ENCODE peak calls at places on chromosomes 2 and 18, in eight cellular contexts. S is NCI-H1105; Z is WTC11; T is stimulated activated CD4-positive, alpha-beta T cell treated with anti-CD3 and anti-CD28 coated beads, Interleukin-1b, Interleukin-23, amount 100 ng/mL, for 24 hours; H is amygdala; X is endodermal cell; L is ELR; Y is astrocyte of the cerebellum. U is an unnamed sample.

GRCh38 chr18:67425724-67426123 is 90.8 kb downstream of the DSEL start:
- DNase-seq in Y (no peak), Z (no peak), L (peak; percentile 98), S (no peak), H (no peak), T (no peak), X (no peak), U (peak; percentile 72)

GRCh38 chr2:168178520-168178919 is 68.9 kb downstream of the STK39 start:
- DNase-seq in L (no peak), H (no peak), T (no peak), Z (no peak), Y (no peak), X (no peak), S (no peak), U (no peak)

GRCh38 chr18:7824970-7825369 is 257.9 kb downstream of the PTPRM start:
- DNase-seq in X (no peak), H (no peak), S (no peak), Z (no peak), T (no peak), L (no peak), Y (no peak), U (no peak)

GRCh38 chr2:234111523-234111922 is 61.0 kb downstream of the SPP2 start:
- DNase-seq in H (no peak), S (no peak), L (peak; percentile 79), T (no peak), X (no peak), Z (no peak), Y (no peak), U (no peak)

GRCh38 chr2:43424262-43425207 is 171.3 kb downstream of the THADA start:
- DNase-seq in X (no peak), S (no peak), Y (no peak), H (no peak), Z (no peak), L (no peak), T (no peak), U (no peak)

GRCh38 chr18:8252371-8252770 is 356.9 kb upstream of the RAB12 start:
- DNase-seq in Z (no peak), L (no peak), X (no peak), S (no peak), T (no peak), Y (no peak), H (no peak), U (no peak)

GRCh38 chr2:164145093-164145987 is 409.5 kb upstream of the FIGN start:
- DNase-seq in S (no peak), L (peak; percentile 82), H (no peak), Y (peak; percentile 12), X (no peak), Z (no peak), T (no peak), U (no peak)

GRCh38 chr18:41932899-41933298 is 22.1 kb upstream of the PIK3C3 start:
- DNase-seq in Y (no peak), T (no peak), Z (no peak), X (no peak), S (no peak), L (no peak), H (no peak), U (no peak)

GRCh38 chr2:106316937-106317336 is 122.8 kb upstream of the UXS1 start:
- DNase-seq in H (no peak), Y (no peak), X (no peak), Z (no peak), L (no peak), S (peak; percentile 0), T (no peak), U (no peak)

U was measured in H4.